ENCODE peak calls at places on chromosomes 5 and 9, in five cellular contexts. M, S, Z, Q and A are unnamed samples.

GRCh38 chr9:91421022-91421765 is 2.4 kb downstream of the NFIL3 start:
- DNase-seq in M (no peak), S (no peak), Z (peak; percentile 46), Q (no peak), A (peak; percentile 35)

GRCh38 chr9:14361074-14361473 is 47.1 kb upstream of the NFIB start:
- DNase-seq in M (no peak), S (no peak), Z (no peak), Q (no peak), A (no peak)

GRCh38 chr9:79408200-79408599 is 163.6 kb upstream of the TLE4 start:
- DNase-seq in M (no peak), S (no peak), Z (no peak), Q (no peak), A (no peak)

GRCh38 chr5:16536246-16536645 is 70.6 kb upstream of the ZNF622 start:
- DNase-seq in M (no peak), S (no peak), Z (no peak), Q (no peak), A (no peak)

GRCh38 chr9:116049506-116049905 is 104.1 kb upstream of the PAPPA start:
- DNase-seq in M (no peak), S (no peak), Z (no peak), Q (no peak), A (no peak)

GRCh38 chr5:147483197-147483790 is 26.6 kb downstream of the DPYSL3 start:
- DNase-seq in M (no peak), S (no peak), Z (no peak), Q (no peak), A (peak; percentile 39)

GRCh38 chr5:37037840-37038239 is 161.3 kb downstream of the NIPBL start:
- DNase-seq in M (no peak), S (no peak), Z (no peak), Q (no peak), A (no peak)

GRCh38 chr5:150503977-150504620 is 3.8 kb upstream of the NDST1 start:
- DNase-seq in M (no peak), S (no peak), Z (peak; percentile 69), Q (peak; percentile 91), A (peak; percentile 66)

GRCh38 chr5:33235824-33236223 is 204.9 kb upstream of the TARS1 start:
- DNase-seq in M (no peak), S (no peak), Z (no peak), Q (no peak), A (no peak)

GRCh38 chr9:87885484-87886189 is 3.0 kb downstream of the SPATA31E1 start:
- DNase-seq in M (no peak), S (no peak), Z (no peak), Q (no peak), A (no peak)

GRCh38 chr5:152271420-152271819 is 133.7 kb downstream of the NMUR2 start:
- DNase-seq in M (peak; percentile 18), S (no peak), Z (peak; percentile 21), Q (no peak), A (no peak)

GRCh38 chr5:90408571-90409317 is 812 bp downstream of the CETN3 start:
- DNase-seq in M (no peak), S (no peak), Z (no peak), Q (no peak), A (no peak)

GRCh38 chr9:18299449-18299848 is 174.5 kb upstream of the ADAMTSL1 start:
- DNase-seq in M (no peak), S (no peak), Z (no peak), Q (no peak), A (no peak)

GRCh38 chr5:102971693-102972293 is 148.1 kb downstream of the GIN1 start:
- DNase-seq in M (no peak), S (no peak), Z (no peak), Q (no peak), A (no peak)

GRCh38 chr9:120877276-120878034 is 467 bp upstream of the PHF19 start:
- DNase-seq in M (no peak), S (no peak), Z (peak; percentile 70), Q (no peak), A (peak; percentile 88)

GRCh38 chr9:73880101-73880500 is 617.0 kb upstream of the RORB start:
- DNase-seq in M (no peak), S (no peak), Z (no peak), Q (no peak), A (no peak)

GRCh38 chr9:93041108-93041802 is 17.2 kb upstream of the SUSD3 start:
- DNase-seq in M (no peak), S (no peak), Z (no peak), Q (no peak), A (no peak)

GRCh38 chr9:7089794-7090193 is 332.0 kb downstream of the KDM4C start:
- DNase-seq in M (no peak), S (no peak), Z (no peak), Q (no peak), A (peak; percentile 13)

GRCh38 chr9:84670106-84670800 is 724 bp downstream of the NTRK2 start:
- DNase-seq in M (no peak), S (no peak), Z (peak; percentile 6), Q (no peak), A (no peak)

GRCh38 chr5:173668245-173668800 is 51.9 kb upstream of the BOD1 start:
- DNase-seq in M (no peak), S (no peak), Z (no peak), Q (no peak), A (no peak)

GRCh38 chr5:12330381-12330780 is 426.1 kb upstream of the CTNND2 start:
- DNase-seq in M (no peak), S (no peak), Z (no peak), Q (no peak), A (no peak)

GRCh38 chr5:131926168-131926567 is 19.3 kb downstream of the MEIKIN start:
- DNase-seq in M (no peak), S (no peak), Z (no peak), Q (no peak), A (no peak)

GRCh38 chr5:131932235-131932634 is 13.2 kb downstream of the MEIKIN start:
- DNase-seq in M (peak; percentile 51), S (no peak), Z (no peak), Q (no peak), A (no peak)

GRCh38 chr5:131928957-131929356 is 16.5 kb downstream of the MEIKIN start:
- DNase-seq in M (no peak), S (no peak), Z (no peak), Q (no peak), A (no peak)
- H3K9me3 ChIP-seq in M (peaks cover 22% of the 10 kb centered on the region), S (peaks cover 4% of the 10 kb centered on the region), Z (peaks cover 2% of the 10 kb centered on the region), Q (peaks cover 15% of the 10 kb centered on the region), A (peaks cover 2% of the 10 kb centered on the region)

DNA sequence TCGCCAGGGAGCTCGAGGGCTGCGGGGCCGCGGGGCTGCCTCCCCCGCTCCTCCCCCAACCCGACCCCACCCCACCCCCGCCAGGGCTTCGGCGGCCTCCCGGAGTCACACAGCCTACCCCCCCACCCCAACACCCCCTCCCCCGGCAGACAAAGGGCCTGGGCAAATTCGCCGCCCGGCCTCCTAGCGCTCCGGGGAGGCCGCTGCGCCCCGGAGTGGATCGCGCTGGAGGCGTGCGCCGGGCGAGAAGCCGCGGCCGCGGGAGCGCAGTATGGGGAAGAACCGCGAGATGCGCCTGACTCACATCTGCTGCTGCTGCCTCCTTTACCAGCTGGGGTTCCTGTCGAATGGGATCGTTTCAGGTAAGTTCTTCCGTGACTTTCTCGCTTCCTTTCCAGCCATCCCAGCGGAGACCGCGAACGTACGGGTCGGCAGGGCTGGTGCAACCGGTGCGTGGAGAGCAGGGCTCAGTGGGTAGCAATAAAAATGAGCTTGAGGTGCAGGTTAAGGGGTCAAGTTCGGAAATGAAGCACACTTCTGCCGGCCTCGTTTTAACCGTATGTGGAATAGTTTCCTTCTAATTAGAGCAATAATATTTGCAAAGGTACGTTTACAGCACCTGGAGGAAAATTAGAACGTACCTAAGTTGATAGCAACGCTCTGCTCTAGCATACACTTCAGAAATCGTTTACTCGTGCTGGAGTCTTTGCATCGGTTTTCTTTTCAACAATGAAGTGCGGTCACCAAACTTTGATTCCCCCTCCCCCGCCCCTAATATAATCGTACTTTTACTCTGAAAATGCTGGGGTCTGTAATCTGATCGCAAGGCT is at the start of gene ADAMTS19:
- DNase-seq in M (peak; percentile 11), S (no peak), Z (no peak), Q (no peak), A (peak; percentile 85)
- H3K4me3 ChIP-seq in M (peak within 1 kb of the TSS; percentile 73), S (peak within 1 kb of the TSS; percentile 31), Z (peak within 1 kb of the TSS; percentile 56), Q (no peak within 1 kb of the TSS), A (peak within 1 kb of the TSS; percentile 99)

DNA sequence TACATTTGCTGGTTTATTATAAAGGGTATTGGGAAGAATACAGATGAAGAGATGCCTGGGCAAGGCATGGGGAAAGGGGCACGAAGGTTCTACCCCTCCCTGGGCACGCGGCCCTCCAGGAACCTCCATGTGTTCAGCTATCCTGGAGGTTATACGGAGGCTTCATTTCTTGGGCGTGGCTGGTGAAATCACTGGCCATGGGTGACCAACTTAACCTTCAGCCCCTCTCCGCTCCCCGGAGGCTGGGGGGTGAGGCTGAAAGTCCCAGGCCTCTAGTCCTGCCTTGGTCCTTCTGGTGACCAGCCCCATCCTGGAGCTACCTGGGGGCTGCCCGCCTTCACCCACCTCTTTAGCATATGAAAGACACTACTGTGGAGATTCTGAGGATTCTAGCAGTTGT is 17.0 kb upstream of the RNF130 start:
- DNase-seq in M (no peak), S (no peak), Z (no peak), Q (no peak), A (no peak)
- H3K9me3 ChIP-seq in M (peaks cover 11% of the 10 kb centered on the region), S (no peaks in the 10 kb centered on the region), Z (no peaks in the 10 kb centered on the region), Q (no peaks in the 10 kb centered on the region), A (no peaks in the 10 kb centered on the region)

GRCh38 chr5:43006411-43007202 is 33.5 kb downstream of the ANXA2R start:
- DNase-seq in M (no peak), S (no peak), Z (no peak), Q (no peak), A (no peak)
- H3K4me3 ChIP-seq in M (peak overlapping the region; percentile 63), S (no peak overlapping the region), Z (peak overlapping the region; percentile 64), Q (no peak overlapping the region), A (peak overlapping the region; percentile 88)

GRCh38 chr5:149099920-149100319 is 37.1 kb upstream of the SH3TC2 start:
- DNase-seq in M (no peak), S (no peak), Z (no peak), Q (no peak), A (no peak)

GRCh38 chr5:149100331-149100730 is 37.5 kb upstream of the SH3TC2 start:
- DNase-seq in M (no peak), S (no peak), Z (no peak), Q (no peak), A (no peak)

GRCh38 chr5:149093625-149094024 is 30.8 kb upstream of the SH3TC2 start:
- DNase-seq in M (no peak), S (no peak), Z (no peak), Q (no peak), A (no peak)

DNA sequence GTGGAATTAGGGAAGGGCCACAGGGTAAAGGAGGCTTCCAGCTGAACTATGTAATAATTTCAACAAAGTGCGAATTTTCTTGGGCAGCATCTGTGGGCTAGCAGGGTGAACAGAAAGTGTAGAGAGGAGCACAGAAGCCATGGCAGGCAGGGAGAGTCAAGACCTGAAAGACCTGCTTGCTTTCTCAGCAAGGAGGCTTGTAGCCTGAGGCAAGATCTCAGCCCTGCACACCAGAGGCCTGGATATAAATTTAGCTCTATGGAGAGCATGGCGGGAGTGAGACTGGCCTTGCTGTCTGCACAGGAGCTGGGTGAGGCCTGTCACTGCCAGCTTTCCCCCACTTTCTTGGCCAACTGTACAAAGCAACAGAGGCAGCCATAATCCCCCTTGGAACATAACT is 32.1 kb upstream of the SH3TC2 start:
- DNase-seq in M (no peak), S (no peak), Z (no peak), Q (no peak), A (peak; percentile 19)
- H3K9me3 ChIP-seq in M (peaks cover 6% of the 10 kb centered on the region), S (no peaks in the 10 kb centered on the region), Z (no peaks in the 10 kb centered on the region), Q (peaks cover 4% of the 10 kb centered on the region), A (no peaks in the 10 kb centered on the region)

GRCh38 chr9:21919377-21920362 is 74.5 kb downstream of the CDKN2A start:
- DNase-seq in M (no peak), S (peak; percentile 45), Z (no peak), Q (no peak), A (no peak)
- H3K4me3 ChIP-seq in M (no peak overlapping the region), S (no peak overlapping the region), Z (no peak overlapping the region), Q (no peak overlapping the region), A (no peak overlapping the region)